ENCODE peak calls at places on chromosomes 16 and 17, in four cellular contexts. R is testis, B is Peyer's patch, F is cardiac muscle cell. N is an unnamed sample.
A peak's percentile ranks its signal among the peaks of the same experiment; 100 is the strongest.

GRCh38 chr17:4607773-4608187 is 23.5 kb downstream of the SMTNL2 start:
- DNase-seq in R (peak; percentile 94), B (no peak), F (peak; percentile 89), N (no peak)

GRCh38 chr16:47477680-47478079 is 16.5 kb downstream of the PHKB start:
- DNase-seq in R (no peak), B (no peak), F (peak; percentile 7), N (no peak)

GRCh38 chr17:51739245-51739886 is 419.1 kb downstream of the CA10 start:
- DNase-seq in R (no peak), B (no peak), F (no peak), N (no peak)

GRCh38 chr17:50173335-50173941 is 7.6 kb downstream of the SGCA start:
- DNase-seq in R (peak; percentile 55), B (no peak), F (peak; percentile 87), N (no peak)

GRCh38 chr17:57253307-57254065 is 2.8 kb upstream of the MSI2 start:
- DNase-seq in R (no peak), B (no peak), F (no peak), N (no peak)

GRCh38 chr17:29948460-29949185 is 7.2 kb downstream of the EFCAB5 start:
- DNase-seq in R (no peak), B (no peak), F (peak; percentile 17), N (no peak)

GRCh38 chr17:4549781-4550533 is 5.2 kb downstream of the MYBBP1A start:
- DNase-seq in R (no peak), B (no peak), F (no peak), N (no peak)

GRCh38 chr16:2054543-2055245 is 6.9 kb downstream of the TSC2 start:
- DNase-seq in R (no peak), B (peak; percentile 84), F (no peak), N (no peak)

GRCh38 chr17:65183736-65184135 is 46.6 kb downstream of the RGS9 start:
- DNase-seq in R (no peak), B (no peak), F (peak; percentile 71), N (no peak)

GRCh38 chr17:66945451-66945850 is 19.1 kb upstream of the CACNG4 start:
- DNase-seq in R (no peak), B (no peak), F (no peak), N (no peak)

GRCh38 chr17:48985436-48986245 is 11.5 kb upstream of the IGF2BP1 start:
- DNase-seq in R (no peak), B (no peak), F (no peak), N (no peak)

GRCh38 chr17:62869885-62870580 is 61.9 kb upstream of the MARCHF10 start:
- DNase-seq in R (peak; percentile 38), B (no peak), F (peak; percentile 80), N (no peak)

GRCh38 chr17:58669853-58670252 is 22.0 kb downstream of the TEX14 start:
- DNase-seq in R (no peak), B (no peak), F (peak; percentile 37), N (no peak)

GRCh38 chr17:34797724-34798123 is 163.5 kb downstream of the CCT6B start:
- DNase-seq in R (peak; percentile 42), B (no peak), F (peak; percentile 33), N (no peak)

GRCh38 chr16:58211245-58211644 is 13.3 kb upstream of the CSNK2A2 start:
- DNase-seq in R (no peak), B (no peak), F (no peak), N (no peak)

GRCh38 chr16:80210787-80211186 is 330.0 kb upstream of the DYNLRB2 start:
- DNase-seq in R (peak; percentile 54), B (no peak), F (no peak), N (no peak)

GRCh38 chr16:64440421-64440831 is 681.4 kb downstream of the CDH11 start:
- DNase-seq in R (no peak), B (no peak), F (peak; percentile 94), N (no peak)

GRCh38 chr16:74556375-74556922 is 50.5 kb downstream of the GLG1 start:
- DNase-seq in R (no peak), B (no peak), F (peak; percentile 14), N (no peak)

GRCh38 chr16:88473666-88474534 is 20.8 kb downstream of the ZFPM1 start:
- DNase-seq in R (peak; percentile 78), B (no peak), F (peak; percentile 93), N (no peak)

GRCh38 chr17:76000755-76001521 is at the start of gene CDK3:
- DNase-seq in R (no peak), B (no peak), F (no peak), N (no peak)

GRCh38 chr16:8816967-8817662 is 19.5 kb downstream of the PMM2 start:
- DNase-seq in R (no peak), B (no peak), F (no peak), N (peak; percentile 47)

GRCh38 chr17:83109793-83110645 is 30.6 kb downstream of the METRNL start:
- DNase-seq in R (peak; percentile 91), B (peak; percentile 73), F (peak; percentile 98), N (no peak)

GRCh38 chr17:55420067-55420775 is 1.4 kb downstream of the MMD start:
- DNase-seq in R (no peak), B (no peak), F (no peak), N (peak; percentile 94)

GRCh38 chr17:50363217-50364060 is 9.5 kb downstream of the MRPL27 start:
- DNase-seq in R (peak; percentile 65), B (no peak), F (peak; percentile 78), N (no peak)

GRCh38 chr17:411416-412120 is 59.0 kb upstream of the RPH3AL start:
- DNase-seq in R (no peak), B (no peak), F (no peak), N (no peak)

GRCh38 chr17:68248886-68249872 is 1.3 kb downstream of the AMZ2 start:
- DNase-seq in R (no peak), B (no peak), F (no peak), N (peak; percentile 49)

GRCh38 chr16:77974883-77975282 is 47.5 kb upstream of the CLEC3A start:
- DNase-seq in R (peak; percentile 17), B (no peak), F (no peak), N (no peak)

GRCh38 chr17:7141824-7142223 is 27.2 kb upstream of the ASGR2 start:
- DNase-seq in R (no peak), B (no peak), F (no peak), N (no peak)

GRCh38 chr17:73304971-73305786 is 6.6 kb downstream of the CDC42EP4 start:
- DNase-seq in R (peak; percentile 85), B (peak; percentile 71), F (peak; percentile 88), N (no peak)

GRCh38 chr16:918068-918467 is 52.7 kb downstream of the LMF1 start:
- DNase-seq in R (no peak), B (no peak), F (no peak), N (no peak)

GRCh38 chr17:7314719-7315569 is at the start of gene GPS2:
- DNase-seq in R (peak; percentile 96), B (peak; percentile 97), F (peak; percentile 86), N (peak; percentile 94)

GRCh38 chr16:4217246-4218131 is 24.4 kb downstream of the SRL start:
- DNase-seq in R (peak; percentile 58), B (no peak), F (peak; percentile 70), N (no peak)

GRCh38 chr17:6548034-6548433 is 8.3 kb downstream of the PITPNM3 start:
- DNase-seq in R (no peak), B (no peak), F (no peak), N (no peak)

GRCh38 chr16:84738255-84739038 is 38.6 kb downstream of the USP10 start:
- DNase-seq in R (peak; percentile 90), B (peak; percentile 85), F (peak; percentile 84), N (peak; percentile 79)
- H3K27ac ChIP-seq in R (no peak overlapping the region), B (peak overlapping the region; percentile 80), F (no peak overlapping the region), N (no peak overlapping the region)

DNA sequence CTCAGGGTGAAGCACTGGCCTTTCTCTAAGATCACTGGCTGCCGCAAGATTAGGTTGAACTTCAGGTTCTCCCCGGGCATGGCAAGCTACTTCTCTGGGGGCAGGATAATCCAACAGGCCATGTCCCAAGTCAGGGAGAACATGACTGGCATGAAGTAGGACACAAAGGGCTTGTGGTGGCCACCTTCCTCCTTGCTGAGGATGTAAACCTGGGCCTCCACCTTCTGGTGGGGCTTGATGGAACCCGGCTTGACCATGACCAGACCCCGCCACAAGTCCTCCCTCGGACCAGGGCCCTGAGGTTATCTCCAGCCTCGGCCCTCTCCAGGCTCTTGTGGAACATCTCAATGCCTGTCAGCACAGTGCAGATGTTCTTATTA is 211.1 kb upstream of the WSB1 start:
- DNase-seq in R (no peak), B (no peak), F (no peak), N (no peak)
- H3K9me3 ChIP-seq in R (no peaks in the 10 kb centered on the region), B (no peaks in the 10 kb centered on the region), F (no peaks in the 10 kb centered on the region), N (no peaks in the 10 kb centered on the region)

GRCh38 chr17:17681187-17681743 is at the start of gene RAI1:
- DNase-seq in R (peak; percentile 81), B (peak; percentile 87), F (peak; percentile 90), N (peak; percentile 72)

GRCh38 chr17:17679243-17679642 is 2.0 kb upstream of the RAI1 start:
- DNase-seq in R (no peak), B (no peak), F (no peak), N (no peak)

GRCh38 chr17:17679748-17680147 is 1.5 kb upstream of the RAI1 start:
- DNase-seq in R (no peak), B (no peak), F (no peak), N (no peak)

GRCh38 chr17:17681744-17682292 is 560 bp downstream of the RAI1 start:
- DNase-seq in R (peak; percentile 54), B (peak; percentile 77), F (no peak), N (peak; percentile 46)

DNA sequence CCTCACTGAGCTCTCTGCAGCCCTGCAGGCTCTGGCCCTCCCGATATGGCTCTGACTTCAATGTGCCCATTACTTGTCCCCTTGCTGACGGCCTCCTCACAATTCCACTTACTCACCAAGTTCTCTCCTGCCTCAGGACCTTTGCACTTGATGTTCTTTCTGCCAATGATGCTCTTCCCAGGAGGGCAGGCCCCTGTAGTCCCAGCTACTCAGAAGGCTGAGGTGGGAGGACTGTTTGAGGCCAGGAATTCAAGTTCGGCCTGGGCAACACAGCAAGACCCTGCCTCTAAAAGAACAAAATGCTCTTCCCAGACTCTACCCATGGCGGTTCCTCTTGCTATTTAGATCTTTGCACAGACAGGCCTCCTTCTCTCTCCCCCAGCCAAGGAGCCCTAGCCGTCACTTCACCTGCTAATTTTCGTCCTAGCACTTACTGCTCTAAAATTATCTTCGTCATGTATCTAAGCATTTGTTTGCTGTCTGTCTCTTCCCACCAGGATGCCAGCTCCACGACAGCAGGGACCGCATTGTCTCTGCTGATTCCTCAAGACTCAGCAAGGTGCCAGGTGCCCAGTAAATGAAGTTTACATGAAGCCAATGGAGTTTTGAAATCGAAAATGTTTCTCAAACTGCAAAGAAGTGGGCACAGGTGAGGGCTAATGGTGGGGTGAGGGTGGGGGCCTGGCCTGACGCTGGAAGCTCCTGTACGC is 626 bp upstream of the RAI1 start:
- DNase-seq in R (no peak), B (no peak), F (no peak), N (no peak)
- H3K4me3 ChIP-seq in R (no peak overlapping the region), B (peak overlapping the region; percentile 93), F (no peak overlapping the region), N (no peak overlapping the region)

DNA sequence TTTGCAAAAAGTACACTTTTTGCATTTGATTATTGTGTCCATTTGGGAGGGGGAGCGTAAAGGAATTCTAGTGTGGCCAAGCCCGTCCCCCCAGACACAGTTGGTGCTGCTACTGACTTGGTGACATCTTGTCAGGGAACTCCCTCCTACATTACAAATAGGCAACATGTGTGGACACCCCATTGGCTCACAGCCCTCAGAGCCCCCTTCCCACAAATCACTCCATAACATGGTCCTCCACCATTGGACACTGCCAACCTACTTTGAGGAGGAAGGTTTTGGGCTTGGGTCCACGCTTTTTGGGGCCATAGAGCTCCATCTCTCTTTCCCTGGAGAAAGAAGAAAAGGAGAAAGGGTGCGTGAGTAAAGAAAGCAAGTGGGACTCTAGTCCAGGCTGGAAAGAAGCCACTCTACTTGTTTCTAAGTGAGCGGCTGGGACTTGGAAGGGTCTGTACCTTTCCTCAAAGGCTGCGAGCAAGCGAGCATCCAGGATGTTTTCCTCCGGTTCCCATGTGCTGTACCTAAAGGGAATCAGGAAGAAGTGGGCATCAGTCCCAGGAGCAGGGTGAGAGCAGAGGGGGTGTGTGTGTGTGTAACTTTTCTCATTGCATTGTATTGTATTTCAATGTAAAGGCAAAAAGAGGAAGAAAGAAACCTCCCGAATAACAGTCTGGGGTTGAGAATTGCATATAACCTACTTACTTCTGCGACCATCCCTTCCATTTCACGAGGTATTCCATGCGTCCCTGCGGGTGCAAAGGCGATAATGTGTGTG is 895 bp downstream of the CBX8 start:
- DNase-seq in R (no peak), B (no peak), F (no peak), N (no peak)
- H3K27ac ChIP-seq in R (no peak overlapping the region), B (no peak overlapping the region), F (no peak overlapping the region), N (no peak overlapping the region)